ENCODE peak calls at places on chromosome 17, in seven cellular contexts. N, V, W, Q, R, E and Y are unnamed samples.

GRCh38 chr17:27442702-27443101 is 13.5 kb upstream of the KSR1 start:
- DNase-seq in N (peak; percentile 5), V (no peak), W (no peak), Q (no peak), R (no peak), E (no peak), Y (no peak)

GRCh38 chr17:81422776-81423697 is 27.8 kb downstream of the BAHCC1 start:
- DNase-seq in N (no peak), V (peak; percentile 93), W (no peak), Q (no peak), R (peak; percentile 96), E (peak; percentile 71), Y (peak; percentile 58)

GRCh38 chr17:72832306-72832705 is 260.2 kb downstream of the SLC39A11 start:
- DNase-seq in N (no peak), V (no peak), W (no peak), Q (no peak), R (no peak), E (no peak), Y (no peak)

GRCh38 chr17:37110816-37111215 is 162.1 kb downstream of the AATF start:
- DNase-seq in N (no peak), V (no peak), W (no peak), Q (no peak), R (no peak), E (no peak), Y (no peak)

GRCh38 chr17:343211-343610 is 9.4 kb downstream of the RPH3AL start:
- DNase-seq in N (no peak), V (no peak), W (no peak), Q (no peak), R (no peak), E (no peak), Y (no peak)

GRCh38 chr17:73546121-73546520 is 98.1 kb downstream of the SDK2 start:
- DNase-seq in N (peak; percentile 25), V (no peak), W (no peak), Q (no peak), R (no peak), E (no peak), Y (no peak)

GRCh38 chr17:835263-835662 is 53.1 kb downstream of the MRM3 start:
- DNase-seq in N (no peak), V (peak; percentile 99), W (no peak), Q (no peak), R (peak; percentile 98), E (peak; percentile 4), Y (no peak)

GRCh38 chr17:32191306-32191705 is 49.0 kb downstream of the RHOT1 start:
- DNase-seq in N (no peak), V (no peak), W (no peak), Q (no peak), R (peak; percentile 29), E (no peak), Y (no peak)

GRCh38 chr17:2050871-2051387 is 4.0 kb upstream of the HIC1 start:
- DNase-seq in N (peak; percentile 92), V (no peak), W (no peak), Q (no peak), R (peak; percentile 30), E (no peak), Y (no peak)

GRCh38 chr17:83194761-83195329 is 115.4 kb downstream of the METRNL start:
- DNase-seq in N (peak; percentile 77), V (no peak), W (no peak), Q (no peak), R (peak; percentile 89), E (no peak), Y (no peak)

GRCh38 chr17:4980644-4981216 is 6.7 kb downstream of the CAMTA2 start:
- DNase-seq in N (no peak), V (no peak), W (peak; percentile 54), Q (peak; percentile 46), R (peak; percentile 32), E (peak; percentile 43), Y (peak; percentile 53)

GRCh38 chr17:5584383-5584951 is at the start of gene NLRP1:
- DNase-seq in N (peak; percentile 92), V (peak; percentile 86), W (peak; percentile 96), Q (no peak), R (peak; percentile 94), E (peak; percentile 63), Y (peak; percentile 90)

GRCh38 chr17:15740570-15741120 is 8.6 kb downstream of the TBC1D26 start:
- DNase-seq in N (peak; percentile 43), V (no peak), W (no peak), Q (no peak), R (no peak), E (no peak), Y (no peak)

GRCh38 chr17:35947156-35947585 is 3.7 kb upstream of the LYZL6 start:
- DNase-seq in N (no peak), V (no peak), W (peak; percentile 4), Q (peak; percentile 46), R (peak; percentile 58), E (peak; percentile 65), Y (peak; percentile 40)

GRCh38 chr17:77827039-77827438 is 131.5 kb upstream of the TNRC6C start:
- DNase-seq in N (peak; percentile 27), V (no peak), W (no peak), Q (no peak), R (no peak), E (no peak), Y (no peak)

GRCh38 chr17:49393491-49394255 is 21.0 kb downstream of the PHB1 start:
- DNase-seq in N (peak; percentile 36), V (no peak), W (no peak), Q (no peak), R (no peak), E (no peak), Y (peak; percentile 72)

GRCh38 chr17:45936610-45937009 is 42.3 kb downstream of the MAPT start:
- DNase-seq in N (peak; percentile 7), V (no peak), W (no peak), Q (no peak), R (no peak), E (no peak), Y (no peak)

GRCh38 chr17:44362964-44363612 is 565 bp downstream of the FAM171A2 start:
- DNase-seq in N (no peak), V (no peak), W (no peak), Q (no peak), R (no peak), E (no peak), Y (no peak)

GRCh38 chr17:36072431-36073121 is 8.5 kb downstream of the CCL18 start:
- DNase-seq in N (peak; percentile 69), V (no peak), W (peak; percentile 6), Q (peak; percentile 62), R (peak; percentile 9), E (peak; percentile 76), Y (no peak)

GRCh38 chr17:59688008-59688407 is 19.2 kb downstream of the PTRH2 start:
- DNase-seq in N (no peak), V (no peak), W (no peak), Q (no peak), R (no peak), E (no peak), Y (no peak)

GRCh38 chr17:40025991-40026815 is 11.0 kb downstream of the CSF3 start:
- DNase-seq in N (peak; percentile 43), V (no peak), W (peak; percentile 43), Q (no peak), R (peak; percentile 75), E (peak; percentile 72), Y (no peak)

GRCh38 chr17:75921596-75921995 is 16.9 kb upstream of the MRPL38 start:
- DNase-seq in N (no peak), V (no peak), W (no peak), Q (no peak), R (no peak), E (no peak), Y (no peak)

GRCh38 chr17:77395609-77396008 is 254.8 kb downstream of the SEC14L1 start:
- DNase-seq in N (no peak), V (no peak), W (no peak), Q (no peak), R (no peak), E (no peak), Y (no peak)

GRCh38 chr17:60156746-60157145 is 7.0 kb downstream of the CA4 start:
- DNase-seq in N (peak; percentile 89), V (no peak), W (no peak), Q (no peak), R (no peak), E (no peak), Y (no peak)

GRCh38 chr17:82648761-82649474 is 674 bp upstream of the WDR45B start:
- DNase-seq in N (peak; percentile 91), V (no peak), W (no peak), Q (peak; percentile 31), R (peak; percentile 15), E (no peak), Y (no peak)

GRCh38 chr17:31274252-31274651 is 22.8 kb downstream of the OMG start:
- DNase-seq in N (no peak), V (peak; percentile 60), W (no peak), Q (no peak), R (peak; percentile 43), E (no peak), Y (no peak)